ENCODE peak calls at places on chromosomes 16 and 17, in ten cellular contexts. G, B, I, Y, L, A, H, P, E and O are unnamed samples.

GRCh38 chr17:36463916-36464764 is 22.3 kb upstream of the ZNHIT3 start:
- DNase-seq in Y (peak; percentile 6), G (peak; percentile 53), I (no peak), P (peak; percentile 97), H (peak; percentile 63), B (peak; percentile 94), E (no peak), A (peak; percentile 72), L (peak; percentile 29), O (peak; percentile 97)

GRCh38 chr16:2784536-2785100 is 2.7 kb downstream of the PRSS33 start:
- DNase-seq in Y (no peak), H (no peak), A (no peak), G (no peak), B (no peak), I (no peak), L (no peak), P (no peak), E (no peak), O (no peak)

GRCh38 chr17:28839221-28839620 is 3.4 kb downstream of the FAM222B start:
- DNase-seq in L (no peak), B (no peak), H (no peak), G (no peak), P (no peak), A (peak; percentile 84), Y (no peak), I (no peak), E (no peak), O (no peak)

GRCh38 chr17:47941998-47942490 is 673 bp downstream of the PNPO start:
- DNase-seq in B (no peak), A (no peak), E (no peak), I (no peak), Y (no peak), L (no peak), H (no peak), P (no peak), G (no peak), O (peak; percentile 21)

GRCh38 chr17:81069084-81069645 is 34.2 kb downstream of the BAIAP2 start:
- DNase-seq in G (no peak), A (no peak), Y (no peak), H (no peak), E (no peak), B (no peak), I (no peak), P (no peak), L (no peak), O (no peak)

GRCh38 chr17:10032142-10032541 is 127.1 kb upstream of the RCVRN start:
- DNase-seq in E (no peak), P (no peak), Y (no peak), G (no peak), I (no peak), H (no peak), L (no peak), A (no peak), B (no peak), O (peak; percentile 26)

GRCh38 chr16:66381585-66382170 is 15.2 kb downstream of the CDH5 start:
- DNase-seq in B (no peak), A (no peak), L (no peak), G (no peak), Y (no peak), I (no peak), H (no peak), E (no peak), P (no peak), O (no peak)

GRCh38 chr16:4548124-4548523 is 8.0 kb upstream of the C16orf96 start:
- DNase-seq in E (no peak), H (no peak), I (no peak), G (no peak), B (no peak), P (no peak), A (no peak), Y (no peak), L (no peak), O (no peak)

GRCh38 chr16:89904606-89905510 is 13.8 kb upstream of the MC1R start:
- DNase-seq in A (no peak), P (no peak), E (no peak), G (no peak), H (no peak), Y (no peak), B (no peak), L (no peak), I (no peak), O (no peak)